ENCODE peak calls at places on chromosome 16, in seven cellular contexts. X, T, E, I, J, B and P are unnamed samples.

GRCh38 chr16:86836503-86837125 is 258.3 kb downstream of the FOXL1 start:
- DNase-seq in X (no peak), I (no peak), J (no peak), T (no peak), E (no peak), B (peak), P (no peak)

GRCh38 chr16:57486858-57487834 is 853 bp upstream of the DOK4 start:
- DNase-seq in E (no peak), J (no peak), I (no peak), X (no peak), T (no peak), B (no peak), P (no peak)

GRCh38 chr16:83785455-83785854 is 22.3 kb upstream of the HSBP1 start:
- DNase-seq in E (no peak), I (no peak), B (no peak), X (no peak), T (no peak), J (no peak), P (no peak)

GRCh38 chr16:86614699-86615098 is 36.4 kb downstream of the FOXL1 start:
- DNase-seq in E (no peak), T (no peak), I (no peak), J (no peak), X (no peak), B (no peak), P (no peak)

GRCh38 chr16:10598157-10598556 is 17.8 kb upstream of the EMP2 start:
- DNase-seq in T (peak), J (no peak), I (no peak), E (peak), X (peak), B (no peak), P (peak)

GRCh38 chr16:84050316-84050715 is 7.7 kb upstream of the SLC38A8 start:
- DNase-seq in B (no peak), I (no peak), T (no peak), J (peak), X (no peak), E (no peak), P (no peak)

GRCh38 chr16:57392694-57393093 is 11.9 kb upstream of the CCL17 start:
- DNase-seq in X (no peak), J (no peak), I (no peak), E (no peak), B (no peak), T (no peak), P (no peak)

GRCh38 chr16:89536886-89537548 is 23.5 kb upstream of the RPL13 start:
- DNase-seq in T (no peak), J (no peak), E (no peak), B (no peak), I (no peak), X (no peak), P (no peak)

GRCh38 chr16:57621521-57622268 is 6.7 kb upstream of the ADGRG1 start:
- DNase-seq in J (peak), X (peak), I (no peak), E (no peak), T (peak), B (no peak), P (no peak)

GRCh38 chr16:19520861-19521331 is 1.0 kb downstream of the GDE1 start:
- DNase-seq in J (no peak), T (no peak), E (peak), B (no peak), X (no peak), I (no peak), P (no peak)

GRCh38 chr16:5379948-5380347 is 282.4 kb upstream of the EEF2KMT start:
- DNase-seq in J (no peak), X (no peak), I (no peak), E (no peak), B (no peak), T (no peak), P (no peak)

GRCh38 chr16:49600541-49600940 is 226.9 kb downstream of the C16orf78 start:
- DNase-seq in E (no peak), T (no peak), B (no peak), J (no peak), I (no peak), X (no peak), P (no peak)

GRCh38 chr16:5678371-5678770 is 580.8 kb upstream of the EEF2KMT start:
- DNase-seq in I (no peak), T (no peak), B (no peak), E (no peak), J (no peak), X (no peak), P (no peak)

GRCh38 chr16:77406680-77407079 is 28.2 kb downstream of the ADAMTS18 start:
- DNase-seq in J (no peak), I (no peak), X (no peak), T (no peak), B (no peak), E (no peak), P (no peak)

GRCh38 chr16:3158014-3158497 is 23.2 kb downstream of the ZNF213 start:
- DNase-seq in J (no peak), X (no peak), E (peak), I (no peak), T (no peak), B (no peak), P (no peak)

GRCh38 chr16:62068747-62069146 is 32.5 kb upstream of the CDH8 start:
- DNase-seq in I (no peak), T (no peak), J (no peak), E (no peak), B (no peak), X (no peak), P (no peak)

GRCh38 chr16:8686031-8686621 is 11.7 kb downstream of the ABAT start:
- DNase-seq in J (no peak), B (no peak), T (peak), I (no peak), X (peak), E (peak), P (peak)

GRCh38 chr16:80277182-80277581 is 263.6 kb upstream of the DYNLRB2 start:
- DNase-seq in T (no peak), B (no peak), J (no peak), X (no peak), I (no peak), E (no peak), P (no peak)

GRCh38 chr16:88471575-88471974 is 18.5 kb downstream of the ZFPM1 start:
- DNase-seq in X (no peak), I (no peak), T (no peak), J (no peak), E (no peak), B (no peak), P (no peak)

GRCh38 chr16:58025351-58026138 is at the start of gene MMP15:
- DNase-seq in I (peak), B (no peak), T (peak), E (peak), X (peak), J (peak), P (peak)

GRCh38 chr16:11556214-11556819 is 30.4 kb downstream of the LITAF start:
- DNase-seq in I (no peak), T (no peak), X (no peak), B (no peak), J (no peak), E (no peak), P (no peak)

GRCh38 chr16:660459-661183 is 7.3 kb upstream of the RHOT2 start:
- DNase-seq in I (peak), J (peak), T (peak), X (peak), E (peak), B (peak), P (peak)

GRCh38 chr16:55001931-55002330 is 71.3 kb downstream of the IRX5 start:
- DNase-seq in E (no peak), J (no peak), X (no peak), B (no peak), I (no peak), T (no peak), P (no peak)

GRCh38 chr16:77599793-77600415 is 122.4 kb upstream of the NUDT7 start:
- DNase-seq in X (no peak), T (no peak), E (peak), J (no peak), I (no peak), B (no peak), P (no peak)

GRCh38 chr16:28925386-28926228 is 569 bp upstream of the RABEP2 start:
- DNase-seq in E (peak), X (peak), I (peak), B (no peak), J (no peak), T (peak), P (peak)

GRCh38 chr16:19858006-19858653 is 26.5 kb downstream of the GPRC5B start:
- DNase-seq in B (no peak), X (no peak), E (no peak), J (no peak), I (no peak), T (no peak), P (no peak)

GRCh38 chr16:23670137-23670776 is 8.4 kb upstream of the PLK1 start:
- DNase-seq in T (no peak), E (no peak), B (peak), J (no peak), X (no peak), I (no peak), P (no peak)

GRCh38 chr16:1530883-1531637 is 2.4 kb upstream of the TMEM204 start:
- DNase-seq in J (peak), X (peak), I (no peak), T (peak), E (no peak), B (peak), P (peak)

GRCh38 chr16:85162478-85163277 is 50.4 kb upstream of the CIBAR2 start:
- DNase-seq in I (no peak), B (peak), X (no peak), E (peak), J (peak), T (peak), P (peak)

GRCh38 chr16:981695-982151 is at the start of gene SOX8:
- DNase-seq in E (no peak), X (peak), J (no peak), I (no peak), B (no peak), T (peak), P (no peak)

GRCh38 chr16:68901910-68902309 is 58.6 kb downstream of the TANGO6 start:
- DNase-seq in T (no peak), J (no peak), X (no peak), E (no peak), B (peak), I (no peak), P (no peak)

GRCh38 chr16:28531777-28532744 is 6.7 kb downstream of the NUPR1 start:
- DNase-seq in T (peak), I (no peak), J (peak), E (peak), B (no peak), X (peak), P (peak)

GRCh38 chr16:11561856-11562255 is 24.9 kb downstream of the LITAF start:
- DNase-seq in B (no peak), E (no peak), T (peak), J (no peak), X (no peak), I (no peak), P (no peak)

GRCh38 chr16:84881702-84882521 is 62.1 kb downstream of the CRISPLD2 start:
- DNase-seq in B (peak), E (no peak), T (peak), J (no peak), X (peak), I (no peak), P (no peak)

GRCh38 chr16:23965137-23965733 is 129.5 kb downstream of the PRKCB start:
- DNase-seq in I (no peak), T (no peak), E (no peak), X (no peak), B (no peak), J (no peak), P (no peak)

GRCh38 chr16:23902223-23903000 is 66.6 kb downstream of the PRKCB start:
- DNase-seq in X (no peak), J (no peak), T (no peak), B (no peak), I (no peak), E (no peak), P (no peak)

GRCh38 chr16:65700599-65700998 is 578.7 kb upstream of the CDH11 start:
- DNase-seq in I (no peak), J (no peak), E (no peak), T (no peak), X (no peak), B (no peak), P (no peak)